ENCODE peak calls at places on chromosomes 13 and 19, in six cellular contexts. V is heart left ventricle, D is Peyer's patch, M is cardiac muscle cell, J is mammary epithelial cell, T is ovary. X is an unnamed sample. For H3K4me1, the result is how much of the 10 kb centered on the place peaks cover.

GRCh38 chr19:33241530-33242101 is 16.0 kb upstream of the SLC7A10 start:
- DNase-seq in J (peak), M (no peak), V (no peak), T (no peak), D (peak), X (no peak)

GRCh38 chr13:24039621-24040475 is 120.7 kb upstream of the SPATA13 start:
- DNase-seq in M (no peak), J (no peak), D (no peak), V (no peak), T (no peak), X (no peak)

GRCh38 chr19:15378529-15379082 is 981 bp downstream of the AKAP8 start:
- DNase-seq in J (peak), D (peak), V (no peak), M (peak), T (no peak), X (peak)

GRCh38 chr13:50129923-50130685 is 114.9 kb downstream of the KCNRG start:
- DNase-seq in M (peak), T (peak), V (peak), D (peak), J (no peak), X (peak)

GRCh38 chr19:15419413-15420025 is 731 bp upstream of the AKAP8L start:
- DNase-seq in M (no peak), D (no peak), V (no peak), T (no peak), J (no peak), X (no peak)

GRCh38 chr19:39351537-39352037 is 9.4 kb downstream of the SAMD4B start:
- DNase-seq in V (no peak), D (no peak), J (no peak), M (no peak), T (no peak), X (no peak)

GRCh38 chr13:107138987-107139386 is 571.0 kb upstream of the ARGLU1 start:
- DNase-seq in T (no peak), D (no peak), J (no peak), M (no peak), V (no peak), X (no peak)

GRCh38 chr19:28977826-28978225 is 235.1 kb downstream of the UQCRFS1 start:
- DNase-seq in D (no peak), J (no peak), M (no peak), T (no peak), V (no peak), X (no peak)

GRCh38 chr19:6556480-6556879 is 25.7 kb downstream of the TNFSF9 start:
- DNase-seq in J (peak), T (no peak), V (no peak), M (no peak), D (no peak), X (no peak)

GRCh38 chr13:35871561-35871960 is 259.6 kb downstream of the DCLK1 start:
- DNase-seq in J (no peak), M (no peak), T (no peak), D (no peak), V (no peak), X (no peak)

GRCh38 chr13:22278336-22278929 is 607.6 kb downstream of the FGF9 start:
- DNase-seq in T (peak), D (peak), V (peak), M (peak), J (peak), X (peak)

GRCh38 chr13:39531646-39532045 is 71.3 kb downstream of the LHFPL6 start:
- DNase-seq in D (no peak), T (no peak), J (peak), M (no peak), V (no peak), X (no peak)

GRCh38 chr13:23701646-23702045 is 131.4 kb downstream of the TNFRSF19 start:
- DNase-seq in D (peak), J (no peak), M (no peak), V (peak), T (peak), X (peak)

GRCh38 chr13:93477238-93477637 is 250.6 kb downstream of the GPC6 start:
- DNase-seq in T (no peak), D (no peak), M (no peak), V (no peak), J (no peak), X (no peak)

GRCh38 chr19:7326105-7326877 is 22.4 kb upstream of the ARHGEF18 start:
- DNase-seq in J (peak), T (no peak), D (peak), V (no peak), M (no peak), X (no peak)

GRCh38 chr19:14821958-14822357 is 13.0 kb downstream of the OR7A5 start:
- DNase-seq in J (no peak), T (no peak), D (no peak), V (no peak), M (no peak), X (no peak)

GRCh38 chr13:112905990-112906641 is 62.9 kb upstream of the MCF2L start:
- DNase-seq in J (peak), D (peak), T (peak), M (no peak), V (no peak), X (no peak)

GRCh38 chr19:55633866-55634265 is 6.9 kb upstream of the ZNF580 start:
- DNase-seq in T (no peak), D (no peak), M (no peak), V (no peak), J (no peak), X (peak)

GRCh38 chr19:1466461-1467227 is 12.4 kb downstream of the C19orf25 start:
- DNase-seq in V (peak), J (no peak), T (no peak), D (no peak), M (peak), X (no peak)

GRCh38 chr19:50695251-50696064 is 24.1 kb downstream of the SHANK1 start:
- DNase-seq in M (peak), D (no peak), T (peak), J (no peak), V (no peak), X (no peak)

GRCh38 chr13:84297246-84297645 is 415.0 kb upstream of the SLITRK1 start:
- DNase-seq in D (no peak), T (no peak), V (no peak), J (no peak), M (no peak), X (no peak)

GRCh38 chr19:1591421-1592022 is 1.1 kb downstream of the MBD3 start:
- DNase-seq in T (no peak), M (peak), V (no peak), J (no peak), D (no peak), X (peak)

GRCh38 chr19:29623726-29624488 is 17.8 kb downstream of the POP4 start:
- DNase-seq in D (peak), J (no peak), V (no peak), M (no peak), T (no peak), X (no peak)

GRCh38 chr19:11092181-11092538 is 2.9 kb downstream of the LDLR start:
- DNase-seq in M (no peak), T (no peak), D (peak), J (peak), V (no peak), X (no peak)

GRCh38 chr19:406121-406711 is 2.7 kb downstream of the C2CD4C start:
- DNase-seq in D (no peak), V (no peak), M (no peak), J (no peak), T (no peak), X (no peak)

GRCh38 chr19:5948697-5949564 is 29.0 kb downstream of the RANBP3 start:
- DNase-seq in T (no peak), J (no peak), D (no peak), V (no peak), M (no peak), X (no peak)

GRCh38 chr19:17865364-17866311 is 5.9 kb downstream of the RPL18A start:
- DNase-seq in T (no peak), M (no peak), V (no peak), J (peak), D (peak), X (no peak)

GRCh38 chr13:22336460-22336859 is 665.6 kb downstream of the FGF9 start:
- DNase-seq in V (no peak), J (no peak), M (no peak), T (no peak), D (no peak), X (no peak)

GRCh38 chr13:97353927-97354326 is 80.0 kb upstream of the RAP2A start:
- DNase-seq in V (no peak), T (no peak), M (no peak), D (no peak), J (peak), X (no peak)

GRCh38 chr19:36939153-36939552 is 23.0 kb downstream of the ZNF568 start:
- DNase-seq in M (peak), T (no peak), D (no peak), V (no peak), J (no peak), X (no peak)

GRCh38 chr13:27186295-27186694 is 14.7 kb upstream of the USP12 start:
- DNase-seq in V (no peak), M (no peak), T (no peak), D (no peak), J (peak), X (no peak)

GRCh38 chr13:37289212-37289935 is 183.9 kb upstream of the CSNK1A1L start:
- DNase-seq in M (no peak), T (no peak), D (no peak), V (no peak), J (no peak), X (peak)

GRCh38 chr13:36157475-36157874 is 26.3 kb upstream of the DCLK1 start:
- DNase-seq in T (no peak), M (no peak), V (no peak), J (no peak), D (no peak), X (no peak)

GRCh38 chr19:58562126-58563033 is 4.0 kb upstream of the UBE2M start:
- DNase-seq in M (peak), T (peak), J (peak), V (no peak), D (peak), X (peak)

GRCh38 chr19:58563034-58563573 is 4.7 kb upstream of the UBE2M start:
- DNase-seq in J (peak), D (peak), M (no peak), T (peak), V (no peak), X (no peak)

GRCh38 chr19:58560007-58560887 is 1.8 kb upstream of the UBE2M start:
- DNase-seq in V (no peak), D (no peak), T (peak), J (no peak), M (no peak), X (no peak)

GRCh38 chr19:58560921-58561320 is 2.5 kb upstream of the UBE2M start:
- DNase-seq in M (no peak), T (peak), D (no peak), V (no peak), J (no peak), X (no peak)

GRCh38 chr19:58561373-58562125 is 3.1 kb upstream of the UBE2M start:
- DNase-seq in T (no peak), V (no peak), D (no peak), M (no peak), J (no peak), X (no peak)
- H3K4me1 ChIP-seq in T (under half), V (under half), D (under half), M (under half), J (under half), X (under half)

DNA sequence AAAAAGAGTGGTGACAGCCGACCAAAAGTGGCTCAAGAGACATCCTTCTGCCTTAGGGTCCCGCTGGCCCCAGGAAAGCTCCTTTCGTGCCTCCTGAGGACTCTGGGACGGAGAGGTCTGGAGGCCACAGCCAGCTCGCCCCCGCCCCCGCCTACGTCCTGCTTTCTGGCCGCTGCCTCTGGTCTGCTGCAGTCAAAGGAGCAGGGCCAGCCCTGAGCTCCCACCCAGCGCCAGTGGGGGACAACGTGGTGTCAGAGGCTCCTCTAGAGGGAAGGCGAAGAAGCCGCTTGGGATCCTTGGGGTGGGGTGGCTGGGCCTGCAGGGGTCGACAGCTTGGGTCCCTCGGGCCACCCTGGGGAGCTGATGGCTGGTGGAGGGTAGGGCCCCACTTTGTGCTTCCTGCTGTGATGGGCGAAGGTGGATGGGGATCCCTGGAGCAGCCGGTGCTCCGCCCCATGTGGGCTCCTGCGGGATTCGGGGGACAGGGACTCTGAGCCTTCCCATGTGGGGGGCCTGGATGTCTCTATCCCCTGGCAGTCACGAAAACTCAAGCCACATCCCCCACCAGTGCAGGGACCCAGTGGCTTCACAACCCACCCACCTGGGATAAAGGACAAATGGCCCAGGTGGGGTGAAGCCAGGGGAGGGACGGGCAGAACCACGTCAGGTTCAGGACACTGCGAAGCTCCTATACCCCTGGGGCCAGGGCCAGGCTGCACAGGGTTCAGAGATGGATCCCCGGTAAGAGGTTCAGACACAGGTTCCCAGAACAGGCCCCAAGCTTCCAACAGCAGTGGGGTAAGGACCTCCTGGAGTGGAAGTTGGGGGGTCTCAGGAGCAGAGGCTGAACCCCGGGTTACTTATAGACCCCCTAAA is 9.0 kb upstream of the DIRAS1 start:
- DNase-seq in J (no peak), D (no peak), V (no peak), T (no peak), M (no peak), X (no peak)
- H3K4me1 ChIP-seq in J (under half), D (under half), V (under half), T (under half), M (under half), X (under half)

GRCh38 chr19:49559443-49559842 is 20.9 kb downstream of the NOSIP start:
- DNase-seq in D (no peak), T (no peak), V (no peak), J (no peak), M (no peak), X (no peak)
- H3K4me1 ChIP-seq in D (under half), T (under half), V (under half), J (under half), M (under half), X (under half)

DNA sequence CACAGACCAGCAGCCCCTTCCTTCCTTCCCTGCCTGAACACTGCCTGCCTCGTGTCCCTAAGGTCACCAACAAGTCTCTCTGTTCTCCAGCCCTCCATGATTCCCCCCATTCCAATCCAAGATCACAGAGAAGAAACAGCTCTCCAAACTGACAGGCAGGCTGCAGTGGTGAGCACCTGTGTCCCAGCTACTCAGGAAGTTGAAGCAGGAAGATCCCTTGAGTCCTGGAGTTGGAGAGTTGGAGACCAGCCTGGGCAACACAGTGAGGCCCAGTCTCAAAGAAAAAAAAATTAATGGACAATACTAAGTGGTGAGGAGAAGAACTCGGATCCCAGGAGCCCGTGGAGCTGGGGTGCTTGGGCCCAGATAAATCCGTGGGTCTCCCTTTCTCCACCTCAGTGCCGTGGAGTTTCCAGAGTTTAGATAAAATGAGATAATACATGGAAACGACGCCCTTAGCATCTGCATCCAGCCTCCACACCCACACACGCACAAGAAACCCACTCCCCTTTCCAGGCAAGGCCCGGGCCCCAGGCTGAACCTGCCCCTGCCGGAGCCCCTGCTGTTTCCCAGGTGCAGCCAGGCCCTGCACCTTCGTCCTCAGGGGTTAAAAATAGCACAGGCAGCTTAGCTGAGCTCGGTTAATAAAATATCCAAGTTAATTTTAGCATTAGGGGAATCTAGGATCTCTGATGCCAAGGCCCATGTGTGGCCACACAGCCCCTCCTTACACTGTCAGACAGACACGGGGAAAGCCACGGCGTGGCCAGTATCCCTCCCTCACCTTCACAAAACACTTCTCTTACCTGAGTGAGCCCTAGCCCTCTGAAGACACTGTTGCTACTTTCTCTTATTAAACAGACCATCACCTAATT is 4.7 kb downstream of the RASA3 start:
- DNase-seq in J (no peak), M (no peak), D (no peak), T (no peak), V (no peak), X (no peak)
- H3K4me1 ChIP-seq in J (under half), M (under half), D (under half), T (under half), V (under half), X (under half)

GRCh38 chr19:35316560-35316959 is 12.4 kb upstream of the CD22 start:
- DNase-seq in M (no peak), J (no peak), V (no peak), D (peak), T (no peak), X (no peak)
- H3K4me1 ChIP-seq in M (under half), J (under half), V (under half), D (under half), T (under half), X (under half)

GRCh38 chr19:18878858-18879578 is 16.9 kb downstream of the CERS1 start:
- DNase-seq in J (no peak), D (no peak), V (no peak), T (no peak), M (no peak), X (peak)

GRCh38 chr19:18878058-18878797 is 17.7 kb downstream of the CERS1 start:
- DNase-seq in M (no peak), J (no peak), T (no peak), V (no peak), D (no peak), X (no peak)

GRCh38 chr19:18879579-18880373 is 16.2 kb downstream of the CERS1 start:
- DNase-seq in V (no peak), T (no peak), J (peak), M (no peak), D (peak), X (no peak)

GRCh38 chr19:18875726-18876125 is 20.2 kb downstream of the CERS1 start:
- DNase-seq in M (no peak), V (no peak), D (no peak), J (no peak), T (no peak), X (no peak)

GRCh38 chr19:18876865-18877264 is 19.1 kb downstream of the CERS1 start:
- DNase-seq in V (no peak), D (no peak), M (no peak), T (no peak), J (no peak), X (no peak)
- H3K4me1 ChIP-seq in V (under half), D (under half), M (under half), T (under half), J (under half), X (under half)

DNA sequence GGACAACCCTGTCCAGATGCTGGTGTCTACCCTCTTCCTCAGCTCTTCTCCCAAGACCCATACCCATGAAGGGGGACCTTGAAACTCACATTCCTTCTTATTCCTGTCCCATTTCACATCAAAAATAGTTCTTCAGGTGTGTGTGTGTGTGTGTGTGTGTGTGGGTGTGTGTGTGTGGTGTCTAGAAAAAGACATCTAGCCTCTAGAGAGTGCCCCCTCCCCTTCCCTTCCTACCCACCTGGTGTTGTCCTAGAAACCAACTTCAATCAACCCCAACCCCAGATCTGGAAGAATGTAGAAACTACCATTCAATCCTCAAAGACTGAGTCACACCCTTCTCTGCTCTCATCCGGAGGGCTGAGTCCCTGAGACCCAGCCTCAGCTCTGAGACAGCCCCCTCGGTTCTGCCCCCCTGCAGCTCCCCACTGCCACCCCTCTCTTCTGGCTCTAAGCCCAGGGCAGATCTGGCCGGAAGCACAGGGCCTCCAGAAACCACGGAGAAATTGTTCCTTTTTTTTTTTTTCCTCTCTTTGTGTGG is 3.5 kb downstream of the KCNN4 start:
- DNase-seq in T (no peak), D (no peak), M (no peak), J (peak), V (peak), X (no peak)
- H3K4me1 ChIP-seq in T (under half), D (under half), M (under half), J (under half), V (under half), X (under half)

DNA sequence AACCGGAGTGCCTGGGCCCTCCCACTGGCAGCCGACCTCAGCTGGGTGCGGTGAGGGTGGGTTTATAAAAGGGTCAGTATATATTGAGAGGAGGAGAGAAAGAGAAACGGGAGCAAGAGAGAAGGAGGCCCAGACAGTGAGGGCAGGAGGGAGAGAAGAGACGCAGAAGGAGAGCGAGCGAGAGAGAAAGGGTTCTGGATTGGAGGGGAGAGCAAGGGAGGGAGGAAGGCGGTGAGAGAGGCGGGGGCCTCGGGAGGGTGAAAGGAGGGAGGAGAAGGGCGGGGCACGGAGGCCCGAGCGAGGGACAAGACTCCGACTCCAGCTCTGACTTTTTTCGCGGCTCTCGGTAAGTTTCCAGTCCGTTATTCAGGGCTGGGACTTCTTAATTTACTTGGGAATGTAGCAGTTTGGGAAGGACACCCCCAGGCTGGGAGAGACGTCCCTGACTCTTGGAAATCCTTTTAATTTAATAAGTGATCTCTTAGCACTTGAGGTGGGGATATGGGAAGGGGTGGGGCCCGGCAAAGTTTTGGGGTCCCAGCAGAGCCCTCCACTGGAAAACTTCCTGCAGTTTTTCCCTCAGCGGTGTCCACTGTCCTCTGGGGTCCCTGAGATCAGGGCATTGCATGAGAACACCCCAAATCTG is at the start of gene EMP3:
- DNase-seq in T (peak), D (peak), V (peak), J (peak), M (peak), X (peak)
- H3K4me1 ChIP-seq in T (under half), D (under half), V (under half), J (under half), M (under half), X (under half)

X was measured in right cardiac atrium.